ENCODE peak calls at places on chromosomes 5 and 9, in ten cellular contexts. H, L, U, Z, I, T, N, R, G and K are unnamed samples.

GRCh38 chr9:16869961-16870605 is 387 bp downstream of the BNC2 start:
- DNase-seq in H (no peak), L (no peak), U (no peak), Z (no peak), I (peak), T (peak), N (no peak), R (no peak), G (peak), K (no peak)

GRCh38 chr9:23088932-23089364 is 642.3 kb downstream of the DMRTA1 start:
- DNase-seq in H (no peak), L (peak), U (no peak), Z (no peak), I (no peak), T (peak), N (no peak), R (no peak), G (peak), K (no peak)

GRCh38 chr5:92613546-92613945 is 967.5 kb downstream of the NR2F1-AS1 start:
- DNase-seq in H (no peak), L (no peak), U (no peak), Z (no peak), I (no peak), T (no peak), N (peak), R (no peak), G (no peak), K (no peak)

GRCh38 chr9:133873006-133873780 is 118.9 kb downstream of the VAV2 start:
- DNase-seq in H (no peak), L (no peak), U (no peak), Z (no peak), I (no peak), T (no peak), N (no peak), R (no peak), G (no peak), K (no peak)

GRCh38 chr9:136942881-136943230 is 1.7 kb downstream of the FBXW5 start:
- DNase-seq in H (no peak), L (no peak), U (no peak), Z (no peak), I (peak), T (no peak), N (no peak), R (no peak), G (no peak), K (no peak)

GRCh38 chr9:123002754-123003153 is 30.7 kb upstream of the GPR21 start:
- DNase-seq in H (no peak), L (no peak), U (no peak), Z (no peak), I (no peak), T (no peak), N (no peak), R (no peak), G (peak), K (no peak)

GRCh38 chr5:172766287-172767104 is 4.5 kb downstream of the DUSP1 start:
- DNase-seq in H (peak), L (no peak), U (peak), Z (peak), I (no peak), T (peak), N (peak), R (no peak), G (no peak), K (no peak)

GRCh38 chr5:122985006-122985700 is 51.4 kb downstream of the PPIC start:
- DNase-seq in H (no peak), L (no peak), U (no peak), Z (no peak), I (no peak), T (no peak), N (no peak), R (no peak), G (no peak), K (no peak)

GRCh38 chr5:23303433-23303832 is 204.0 kb upstream of the PRDM9 start:
- DNase-seq in H (no peak), L (no peak), U (no peak), Z (no peak), I (no peak), T (no peak), N (no peak), R (no peak), G (no peak), K (no peak)

GRCh38 chr9:113675475-113675941 is 200.6 kb upstream of the ZNF618 start:
- DNase-seq in H (peak), L (no peak), U (peak), Z (peak), I (no peak), T (no peak), N (peak), R (peak), G (no peak), K (peak)

GRCh38 chr5:83306572-83307241 is 164.8 kb upstream of the VCAN start:
- DNase-seq in H (peak), L (no peak), U (peak), Z (peak), I (no peak), T (peak), N (peak), R (peak), G (no peak), K (peak)

GRCh38 chr5:174606646-174607045 is 117.7 kb upstream of the MSX2 start:
- DNase-seq in H (no peak), L (no peak), U (no peak), Z (no peak), I (no peak), T (no peak), N (no peak), R (no peak), G (no peak), K (no peak)

GRCh38 chr5:112192072-112192471 is 227.0 kb downstream of the EPB41L4A start:
- DNase-seq in H (no peak), L (no peak), U (no peak), Z (no peak), I (no peak), T (no peak), N (no peak), R (no peak), G (no peak), K (no peak)

GRCh38 chr5:168165221-168165965 is 126.1 kb upstream of the WWC1 start:
- DNase-seq in H (no peak), L (no peak), U (no peak), Z (no peak), I (no peak), T (no peak), N (no peak), R (no peak), G (peak), K (no peak)

GRCh38 chr9:78383130-78383529 is 86.2 kb downstream of the PSAT1 start:
- DNase-seq in H (no peak), L (no peak), U (no peak), Z (no peak), I (no peak), T (no peak), N (no peak), R (no peak), G (no peak), K (no peak)

GRCh38 chr5:74934949-74935751 is 69.0 kb upstream of the FAM169A start:
- DNase-seq in H (no peak), L (peak), U (no peak), Z (no peak), I (no peak), T (peak), N (peak), R (no peak), G (peak), K (no peak)

GRCh38 chr9:10436771-10437170 is 176.0 kb downstream of the PTPRD start:
- DNase-seq in H (no peak), L (no peak), U (no peak), Z (no peak), I (no peak), T (no peak), N (no peak), R (no peak), G (no peak), K (no peak)

GRCh38 chr9:11618241-11618805 is 1005.5 kb upstream of the PTPRD start:
- DNase-seq in H (no peak), L (no peak), U (no peak), Z (no peak), I (peak), T (peak), N (no peak), R (no peak), G (no peak), K (no peak)

GRCh38 chr5:980001-980588 is 28.5 kb upstream of the NKD2 start:
- DNase-seq in H (no peak), L (no peak), U (no peak), Z (no peak), I (no peak), T (peak), N (no peak), R (no peak), G (peak), K (no peak)

GRCh38 chr9:33147770-33148169 is 19.4 kb downstream of the B4GALT1 start:
- DNase-seq in H (no peak), L (no peak), U (no peak), Z (peak), I (no peak), T (no peak), N (no peak), R (no peak), G (no peak), K (no peak)

GRCh38 chr5:132183723-132184122 is 43.9 kb downstream of the P4HA2 start:
- DNase-seq in H (no peak), L (no peak), U (no peak), Z (no peak), I (no peak), T (no peak), N (peak), R (no peak), G (no peak), K (no peak)

GRCh38 chr5:45484781-45485180 is 211.4 kb downstream of the HCN1 start:
- DNase-seq in H (no peak), L (no peak), U (no peak), Z (no peak), I (no peak), T (no peak), N (no peak), R (no peak), G (no peak), K (no peak)

GRCh38 chr5:29051509-29051908 is 2013.1 kb upstream of the CDH9 start:
- DNase-seq in H (no peak), L (no peak), U (no peak), Z (no peak), I (no peak), T (no peak), N (no peak), R (no peak), G (no peak), K (no peak)

GRCh38 chr9:83130541-83130940 is 67.6 kb upstream of the RASEF start:
- DNase-seq in H (no peak), L (no peak), U (no peak), Z (no peak), I (no peak), T (peak), N (no peak), R (no peak), G (no peak), K (no peak)

GRCh38 chr9:16787724-16788123 is 82.7 kb downstream of the BNC2 start:
- DNase-seq in H (no peak), L (no peak), U (no peak), Z (no peak), I (no peak), T (no peak), N (peak), R (no peak), G (no peak), K (no peak)

GRCh38 chr5:91074615-91075014 is 308.5 kb downstream of the ARRDC3 start:
- DNase-seq in H (no peak), L (no peak), U (no peak), Z (no peak), I (no peak), T (no peak), N (peak), R (peak), G (no peak), K (no peak)
- TF ChIP-seq CTCF in H (no peak), L (no peak), U (no peak), Z (no peak), I (no peak), T (peak), N (peak), R (peak), G (no peak), K (no peak)

DNA sequence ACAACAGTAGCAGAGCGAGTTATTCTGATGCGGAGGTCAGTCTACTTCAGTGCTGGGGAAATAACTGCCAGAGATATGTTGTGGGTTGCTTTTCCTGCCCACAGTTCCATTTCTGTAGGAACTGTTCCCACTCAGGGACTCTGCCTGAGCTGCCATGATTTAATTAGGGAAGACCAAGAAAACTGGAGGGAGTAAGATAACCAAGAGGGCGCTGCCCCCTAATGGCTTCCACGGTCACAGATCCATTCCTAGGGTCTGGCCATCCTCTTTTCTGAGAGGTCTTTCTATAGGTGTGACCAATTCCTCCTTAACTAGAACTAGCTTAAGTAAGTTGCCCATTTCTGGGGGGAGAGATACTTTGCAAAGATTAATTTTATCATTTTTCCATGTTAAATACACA is 125.9 kb downstream of the APBA1 start:
- DNase-seq in H (no peak), L (peak), U (no peak), Z (no peak), I (peak), T (peak), N (peak), R (no peak), G (peak), K (no peak)
- TF ChIP-seq CTCF in H (no peak), L (peak), U (no peak), Z (no peak), I (peak), T (peak), N (peak), R (peak), G (peak), K (peak)

DNA sequence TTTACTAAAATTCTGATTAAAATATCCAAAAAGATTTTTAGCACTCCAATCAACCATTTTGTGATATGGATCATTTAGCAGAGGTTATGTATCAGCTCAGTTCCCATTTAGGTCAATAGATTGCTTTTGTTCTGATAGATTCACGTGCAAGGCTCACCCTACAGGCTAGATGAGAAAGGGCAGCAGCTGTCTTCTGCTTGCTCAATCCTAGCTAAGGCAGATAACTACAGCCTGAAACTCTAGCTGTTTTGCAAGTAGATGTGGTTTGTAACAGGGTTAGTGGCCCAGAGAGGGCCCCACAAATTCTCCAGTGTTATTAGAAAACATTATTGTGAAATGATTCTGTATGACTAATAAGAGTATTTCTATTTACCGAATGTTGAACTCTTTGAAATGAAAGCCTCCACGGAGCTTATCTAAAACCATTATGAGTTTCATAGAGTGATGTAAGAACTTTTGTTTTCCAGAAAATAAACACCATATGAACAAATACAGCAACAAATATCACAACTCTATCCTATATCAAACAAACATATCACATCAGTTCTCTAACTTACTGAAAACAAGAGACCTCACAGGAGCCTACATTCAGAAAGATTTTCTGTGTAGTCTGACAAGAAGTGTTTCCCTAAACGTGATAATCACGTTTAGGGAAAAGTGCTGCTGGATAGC is 841.9 kb upstream of the ACO1 start:
- DNase-seq in H (peak), L (peak), U (no peak), Z (no peak), I (peak), T (peak), N (peak), R (no peak), G (peak), K (no peak)
- TF ChIP-seq CTCF in H (peak), L (peak), U (peak), Z (no peak), I (peak), T (peak), N (peak), R (peak), G (peak), K (no peak)

GRCh38 chr5:149404746-149405549 is 25.9 kb upstream of the IL17B start:
- DNase-seq in H (no peak), L (no peak), U (no peak), Z (peak), I (no peak), T (peak), N (peak), R (no peak), G (no peak), K (no peak)

GRCh38 chr5:149407331-149408251 is 28.5 kb upstream of the IL17B start:
- DNase-seq in H (no peak), L (no peak), U (no peak), Z (peak), I (no peak), T (peak), N (peak), R (no peak), G (no peak), K (no peak)

GRCh38 chr5:149406979-149407306 is 27.9 kb upstream of the IL17B start:
- DNase-seq in H (no peak), L (no peak), U (no peak), Z (no peak), I (no peak), T (no peak), N (no peak), R (no peak), G (no peak), K (no peak)

GRCh38 chr5:149405550-149406202 is 26.6 kb upstream of the IL17B start:
- DNase-seq in H (no peak), L (no peak), U (no peak), Z (peak), I (no peak), T (no peak), N (no peak), R (no peak), G (no peak), K (no peak)

DNA sequence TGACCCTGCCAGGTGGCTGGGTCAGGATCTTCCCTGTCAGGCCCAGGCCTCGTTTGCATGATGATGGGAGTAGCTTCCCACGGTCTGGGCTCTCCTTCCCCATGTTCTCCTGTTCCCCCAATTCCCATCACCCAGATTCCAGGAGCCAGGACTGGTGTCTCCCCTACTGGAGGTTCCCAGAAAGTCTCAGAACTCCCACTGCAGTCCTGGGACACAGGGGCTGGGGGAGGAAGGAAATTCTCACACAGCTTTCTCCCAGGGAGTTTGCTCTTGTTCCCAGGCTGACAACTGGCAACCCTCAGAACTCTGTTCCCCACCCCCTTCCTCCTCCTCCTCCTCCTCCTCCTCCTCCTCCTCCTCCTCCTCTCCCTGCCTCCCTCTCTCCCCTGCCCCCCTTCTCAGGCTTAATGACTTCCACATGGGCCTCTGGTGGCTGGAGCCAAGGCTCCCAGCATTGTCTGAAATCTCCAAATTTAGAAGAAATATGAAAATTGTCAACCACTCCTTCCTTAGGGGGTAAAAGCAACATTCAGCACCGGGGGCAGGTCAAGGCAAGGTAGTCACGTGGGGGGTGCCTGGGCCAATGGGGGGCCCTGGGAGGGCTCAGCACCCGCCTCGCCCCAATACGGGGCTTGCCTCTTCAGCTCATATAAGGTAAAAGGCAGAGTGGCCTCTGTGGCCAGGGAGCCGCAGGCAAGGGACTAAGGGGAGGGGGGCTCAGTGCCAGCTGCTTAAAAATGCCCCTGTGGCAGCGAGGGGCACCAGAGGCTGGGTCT is 27.3 kb upstream of the IL17B start:
- DNase-seq in H (no peak), L (no peak), U (no peak), Z (peak), I (no peak), T (no peak), N (peak), R (peak), G (peak), K (peak)
- TF ChIP-seq CTCF in H (no peak), L (no peak), U (no peak), Z (no peak), I (no peak), T (no peak), N (peak), R (peak), G (no peak), K (no peak)